ENCODE peak calls at places on chromosomes 12 and 14, in seven cellular contexts. J is brain microvascular endothelial cell, A is left ventricle myocardium inferior, T is tibial artery, P is IMR-90, F is aorta, I is colonic mucosa. E is an unnamed sample.

GRCh38 chr12:53078425-53079225 is 565 bp downstream of the SPRYD3 start:
- DNase-seq in P (peak), I (peak), J (no peak), A (no peak), T (no peak), F (peak), E (peak)

GRCh38 chr12:130953783-130954543 is at the start of gene ADGRD1:
- DNase-seq in P (peak), I (peak), F (no peak), A (peak), J (no peak), T (peak), E (peak)

GRCh38 chr12:9273276-9273675 is 65.1 kb upstream of the PZP start:
- DNase-seq in P (peak), A (no peak), J (no peak), T (no peak), F (no peak), I (no peak), E (no peak)

GRCh38 chr14:31944256-31945073 is 132.6 kb upstream of the ARHGAP5 start:
- DNase-seq in P (no peak), J (no peak), I (peak), T (no peak), F (no peak), A (no peak), E (no peak)

GRCh38 chr14:97703006-97703760 is 906.0 kb downstream of the VRK1 start:
- DNase-seq in A (no peak), F (no peak), T (no peak), I (no peak), P (no peak), J (no peak), E (no peak)

GRCh38 chr12:75816892-75817291 is 214.7 kb downstream of the PHLDA1 start:
- DNase-seq in T (no peak), A (no peak), I (no peak), J (peak), P (peak), F (no peak), E (no peak)

GRCh38 chr12:69157023-69157655 is 82.2 kb upstream of the CPSF6 start:
- DNase-seq in I (peak), P (peak), F (peak), T (peak), J (peak), A (peak), E (peak)

GRCh38 chr12:94640134-94640928 is 10.0 kb downstream of the TMCC3 start:
- DNase-seq in F (no peak), P (peak), J (peak), I (no peak), T (no peak), A (no peak), E (no peak)

GRCh38 chr14:32073537-32074189 is 3.4 kb upstream of the ARHGAP5 start:
- DNase-seq in T (peak), J (peak), A (no peak), P (peak), F (no peak), I (peak), E (peak)

GRCh38 chr12:12896261-12896660 is 4.9 kb downstream of the GPRC5A start:
- DNase-seq in A (no peak), F (no peak), J (no peak), P (peak), I (no peak), T (no peak), E (no peak)

GRCh38 chr14:23123419-23123818 is 4.4 kb upstream of the CEBPE start:
- DNase-seq in A (peak), I (peak), P (no peak), T (no peak), J (no peak), F (peak), E (peak)

GRCh38 chr12:65362231-65362630 is 83.7 kb downstream of the MSRB3 start:
- DNase-seq in A (no peak), F (no peak), I (no peak), J (no peak), T (no peak), P (peak), E (no peak)

GRCh38 chr14:75234173-75234855 is 44.3 kb upstream of the FOS start:
- DNase-seq in F (peak), J (peak), P (peak), I (peak), T (peak), A (peak), E (peak)

GRCh38 chr12:78641837-78642423 is 222.6 kb upstream of the SYT1 start:
- DNase-seq in F (no peak), I (no peak), T (no peak), A (no peak), P (peak), J (no peak), E (no peak)

GRCh38 chr12:27284751-27285150 is 40.7 kb downstream of the STK38L start:
- DNase-seq in J (peak), T (no peak), A (no peak), I (no peak), F (no peak), P (peak), E (no peak)

GRCh38 chr12:52041695-52042123 is 9.5 kb upstream of the NR4A1 start:
- DNase-seq in J (no peak), T (no peak), A (peak), F (peak), P (peak), I (no peak), E (peak)

GRCh38 chr12:93742086-93742934 is 65.1 kb downstream of the CRADD start:
- DNase-seq in J (peak), T (peak), F (peak), A (peak), I (peak), P (peak), E (peak)

GRCh38 chr14:101554991-101555668 is 6.2 kb upstream of the DIO3 start:
- DNase-seq in J (no peak), F (no peak), T (no peak), P (no peak), I (peak), A (no peak), E (peak)

DNA sequence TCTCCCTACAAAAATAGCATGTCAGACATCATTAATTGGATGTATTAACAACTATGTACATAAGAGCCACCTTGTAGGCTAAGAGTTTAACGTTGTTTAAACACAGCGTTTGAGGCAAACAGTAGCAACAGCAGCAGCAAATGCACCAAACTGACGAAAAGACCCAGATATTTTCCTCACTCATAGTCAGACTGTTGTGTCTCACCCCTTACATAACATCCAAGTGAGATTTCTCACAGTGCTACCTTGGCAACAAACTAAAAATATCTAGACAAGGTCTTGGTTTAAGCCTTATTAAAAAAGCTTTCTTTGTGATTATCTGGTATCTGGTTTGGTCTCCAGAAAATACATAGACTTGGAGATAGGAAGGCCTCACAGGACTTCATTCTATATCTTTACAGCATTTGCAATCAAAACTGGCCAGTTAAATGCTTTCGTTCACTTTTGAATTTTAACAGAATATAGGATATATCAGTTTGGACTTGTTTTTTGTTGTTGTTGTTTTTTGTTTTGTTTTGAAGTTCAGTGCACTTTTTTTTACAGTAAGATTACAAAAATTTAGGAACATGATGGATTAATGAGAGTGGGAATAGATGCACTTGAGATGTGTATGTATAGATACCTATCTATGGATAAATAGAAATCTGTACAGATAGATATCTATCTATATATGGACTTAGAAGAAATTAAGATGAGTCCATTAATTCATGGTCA is 4.1 kb downstream of the BHLHE41 start:
- DNase-seq in T (no peak), F (no peak), I (no peak), J (no peak), A (no peak), P (no peak), E (no peak)
- H3K27ac ChIP-seq in T (peak), F (peak), I (peak), J (no peak), A (peak), P (no peak), E (peak)

GRCh38 chr12:132351751-132352495 is 22.5 kb upstream of the GALNT9 start:
- DNase-seq in F (no peak), A (no peak), I (no peak), J (no peak), T (no peak), P (no peak), E (no peak)
- H3K27ac ChIP-seq in F (no peak), A (no peak), I (no peak), J (no peak), T (no peak), P (no peak), E (no peak)

DNA sequence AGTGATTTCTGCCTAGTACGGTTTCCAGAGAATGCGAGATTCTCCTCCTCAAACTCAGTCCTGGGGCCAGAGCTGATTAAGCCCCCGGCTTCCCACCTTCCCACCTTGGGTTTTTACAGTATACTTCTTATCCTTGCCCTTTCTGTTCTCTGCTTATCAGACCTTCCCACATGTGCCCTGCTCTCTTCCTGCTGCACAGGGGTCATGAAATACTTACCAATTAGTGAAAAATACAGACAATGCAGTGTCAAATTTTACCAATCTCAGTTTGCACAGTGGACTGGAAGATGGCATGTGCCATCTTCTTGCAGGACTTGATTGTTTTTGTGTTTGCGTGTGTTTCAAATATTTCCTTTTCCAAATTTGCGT is 14.7 kb downstream of the SUSD6 start:
- DNase-seq in A (no peak), P (no peak), I (no peak), F (no peak), J (no peak), T (no peak), E (no peak)
- H3K27ac ChIP-seq in A (peak), P (no peak), I (no peak), F (no peak), J (no peak), T (no peak), E (peak)

GRCh38 chr12:114932806-114933205 is 248.8 kb upstream of the TBX3 start:
- DNase-seq in J (no peak), A (no peak), I (no peak), F (no peak), T (no peak), P (no peak), E (no peak)
- H3K27ac ChIP-seq in J (no peak), A (no peak), I (no peak), F (no peak), T (no peak), P (no peak), E (no peak)

GRCh38 chr12:79818856-79819255 is 116.0 kb downstream of the PPP1R12A start:
- DNase-seq in I (no peak), P (no peak), J (no peak), A (no peak), T (no peak), F (no peak), E (no peak)
- H3K27ac ChIP-seq in I (no peak), P (no peak), J (no peak), A (peak), T (peak), F (peak), E (no peak)